ENCODE peak calls at places on chromosomes 5 and 9, in six cellular contexts. One of them, this sample, is unnamed.

GRCh38 chr9:14618851-14619250 is 74.4 kb downstream of the ZDHHC21 start:
- DNase-seq in amniotic stem cell: no peak
- DNase-seq in EL: no peak
- DNase-seq in heart left ventricle: no peak
- DNase-seq in Daoy: no peak
- DNase-seq in iris pigment epithelial cell: no peak
- DNase-seq in this sample: no peak

GRCh38 chr5:174300941-174301761 is 255.6 kb downstream of the NSG2 start:
- DNase-seq in amniotic stem cell: no peak
- DNase-seq in EL: no peak
- DNase-seq in heart left ventricle: no peak
- DNase-seq in Daoy: no peak
- DNase-seq in iris pigment epithelial cell: no peak
- DNase-seq in this sample: no peak

GRCh38 chr9:126503333-126504085 is 110.2 kb upstream of the LMX1B start:
- DNase-seq in amniotic stem cell: no peak
- DNase-seq in EL: peak
- DNase-seq in heart left ventricle: no peak
- DNase-seq in Daoy: no peak
- DNase-seq in iris pigment epithelial cell: no peak
- DNase-seq in this sample: peak

GRCh38 chr9:81759680-81760215 is 70.4 kb upstream of the TLE1 start:
- DNase-seq in amniotic stem cell: peak
- DNase-seq in EL: peak
- DNase-seq in heart left ventricle: no peak
- DNase-seq in Daoy: peak
- DNase-seq in iris pigment epithelial cell: peak
- DNase-seq in this sample: peak

GRCh38 chr5:160165137-160166068 is 46.2 kb upstream of the PWWP2A start:
- DNase-seq in amniotic stem cell: peak
- DNase-seq in EL: peak
- DNase-seq in heart left ventricle: peak
- DNase-seq in Daoy: peak
- DNase-seq in iris pigment epithelial cell: peak
- DNase-seq in this sample: peak

GRCh38 chr9:107269681-107270080 is 13.4 kb upstream of the RAD23B start:
- DNase-seq in amniotic stem cell: no peak
- DNase-seq in EL: no peak
- DNase-seq in heart left ventricle: no peak
- DNase-seq in Daoy: no peak
- DNase-seq in iris pigment epithelial cell: peak
- DNase-seq in this sample: no peak

GRCh38 chr9:32350682-32351081 is 33.8 kb upstream of the ACO1 start:
- DNase-seq in amniotic stem cell: no peak
- DNase-seq in EL: peak
- DNase-seq in heart left ventricle: no peak
- DNase-seq in Daoy: no peak
- DNase-seq in iris pigment epithelial cell: peak
- DNase-seq in this sample: peak

GRCh38 chr5:142192799-142193428 is 84.3 kb downstream of the NDFIP1 start:
- DNase-seq in amniotic stem cell: no peak
- DNase-seq in EL: no peak
- DNase-seq in heart left ventricle: peak
- DNase-seq in Daoy: no peak
- DNase-seq in iris pigment epithelial cell: no peak
- DNase-seq in this sample: no peak

GRCh38 chr5:146173597-146173996 is 8.9 kb downstream of the LARS1 start:
- DNase-seq in amniotic stem cell: no peak
- DNase-seq in EL: no peak
- DNase-seq in heart left ventricle: no peak
- DNase-seq in Daoy: no peak
- DNase-seq in iris pigment epithelial cell: no peak
- DNase-seq in this sample: no peak

GRCh38 chr5:73997936-73998335 is 371.9 kb downstream of the ARHGEF28 start:
- DNase-seq in amniotic stem cell: no peak
- DNase-seq in EL: no peak
- DNase-seq in heart left ventricle: no peak
- DNase-seq in Daoy: no peak
- DNase-seq in iris pigment epithelial cell: no peak
- DNase-seq in this sample: no peak

GRCh38 chr5:104754311-104754995 is 1191.9 kb upstream of the NUDT12 start:
- DNase-seq in amniotic stem cell: no peak
- DNase-seq in EL: no peak
- DNase-seq in heart left ventricle: no peak
- DNase-seq in Daoy: no peak
- DNase-seq in iris pigment epithelial cell: no peak
- DNase-seq in this sample: no peak

GRCh38 chr5:88661870-88662207 is 221.1 kb downstream of the MEF2C start:
- DNase-seq in amniotic stem cell: no peak
- DNase-seq in EL: no peak
- DNase-seq in heart left ventricle: no peak
- DNase-seq in Daoy: no peak
- DNase-seq in iris pigment epithelial cell: no peak
- DNase-seq in this sample: no peak

GRCh38 chr5:177309351-177310191 is 2.1 kb downstream of the MXD3 start:
- DNase-seq in amniotic stem cell: no peak
- DNase-seq in EL: peak
- DNase-seq in heart left ventricle: peak
- DNase-seq in Daoy: peak
- DNase-seq in iris pigment epithelial cell: peak
- DNase-seq in this sample: peak

GRCh38 chr9:69980041-69980440 is 63.6 kb upstream of the MAMDC2 start:
- DNase-seq in amniotic stem cell: no peak
- DNase-seq in EL: peak
- DNase-seq in heart left ventricle: no peak
- DNase-seq in Daoy: no peak
- DNase-seq in iris pigment epithelial cell: peak
- DNase-seq in this sample: no peak

GRCh38 chr5:126000533-126000932 is 422.7 kb upstream of the GRAMD2B start:
- DNase-seq in amniotic stem cell: no peak
- DNase-seq in EL: no peak
- DNase-seq in heart left ventricle: no peak
- DNase-seq in Daoy: no peak
- DNase-seq in iris pigment epithelial cell: no peak
- DNase-seq in this sample: no peak

GRCh38 chr5:179060116-179061008 is at the start of gene ZNF354C:
- DNase-seq in amniotic stem cell: peak
- DNase-seq in EL: peak
- DNase-seq in heart left ventricle: peak
- DNase-seq in Daoy: peak
- DNase-seq in iris pigment epithelial cell: peak
- DNase-seq in this sample: no peak

GRCh38 chr5:6482735-6483134 is 34.1 kb downstream of the UBE2QL1 start:
- DNase-seq in amniotic stem cell: no peak
- DNase-seq in EL: no peak
- DNase-seq in heart left ventricle: no peak
- DNase-seq in Daoy: no peak
- DNase-seq in iris pigment epithelial cell: no peak
- DNase-seq in this sample: no peak

GRCh38 chr5:173315495-173316352 is 12.5 kb downstream of the STC2 start:
- DNase-seq in amniotic stem cell: no peak
- DNase-seq in EL: peak
- DNase-seq in heart left ventricle: peak
- DNase-seq in Daoy: peak
- DNase-seq in iris pigment epithelial cell: peak
- DNase-seq in this sample: no peak

This sample was measured in A172.